ENCODE peak calls at places on chromosome 14, in seven cellular contexts. U is OCI-LY7; V is pancreas; L is suprapubic skin; M is neuronal stem cell; D is CD4-positive, CD25-positive, alpha-beta regulatory T cell; S is SK-N-SH. B is an unnamed sample.

GRCh38 chr14:101491841-101492240 is 69.5 kb upstream of the DIO3 start:
- DNase-seq in D (no peak), S (no peak), V (no peak), M (no peak), U (no peak), L (peak; percentile 23), B (no peak)

GRCh38 chr14:67514650-67515385 is 18.3 kb upstream of the PLEKHH1 start:
- DNase-seq in L (no peak), D (peak; percentile 63), V (peak; percentile 54), U (peak; percentile 60), S (peak; percentile 83), M (no peak), B (peak; percentile 17)

GRCh38 chr14:50344116-50344775 is 32.1 kb downstream of the DMAC2L start:
- DNase-seq in V (no peak), S (no peak), U (no peak), M (no peak), D (peak; percentile 56), L (no peak), B (no peak)

GRCh38 chr14:90815567-90815816 is 738 bp downstream of the TTC7B start:
- DNase-seq in S (no peak), U (no peak), L (no peak), M (no peak), D (no peak), V (no peak), B (no peak)

GRCh38 chr14:64928239-64929002 is 14.1 kb downstream of the GPX2 start:
- DNase-seq in D (peak; percentile 74), L (no peak), S (no peak), V (no peak), M (no peak), U (peak; percentile 14), B (no peak)

GRCh38 chr14:97046991-97047390 is 249.8 kb downstream of the VRK1 start:
- DNase-seq in M (no peak), S (no peak), L (no peak), U (no peak), V (no peak), D (no peak), B (no peak)

GRCh38 chr14:84937449-84937848 is 592.5 kb upstream of the FLRT2 start:
- DNase-seq in L (no peak), M (no peak), V (peak; percentile 72), U (no peak), S (no peak), D (no peak), B (no peak)

GRCh38 chr14:105099778-105100177 is 34.5 kb upstream of the GPR132 start:
- DNase-seq in S (no peak), V (no peak), M (no peak), U (no peak), D (no peak), L (peak; percentile 26), B (no peak)

GRCh38 chr14:61575751-61576150 is 119.6 kb upstream of the HIF1A start:
- DNase-seq in V (no peak), U (no peak), L (no peak), D (no peak), S (no peak), M (no peak), B (no peak)

GRCh38 chr14:95829321-95829720 is 47.3 kb upstream of the TUNAR start:
- DNase-seq in D (no peak), V (no peak), M (no peak), L (no peak), U (no peak), S (no peak), B (no peak)

GRCh38 chr14:100592972-100593371 is 5.8 kb upstream of the BEGAIN start:
- DNase-seq in V (no peak), L (no peak), S (peak; percentile 24), M (no peak), U (no peak), D (no peak), B (no peak)

GRCh38 chr14:92665699-92666110 is 82.7 kb downstream of the LGMN start:
- DNase-seq in V (no peak), D (no peak), M (no peak), S (no peak), L (no peak), U (no peak), B (no peak)

GRCh38 chr14:50944647-50945413 is 547 bp upstream of the PYGL start:
- DNase-seq in L (peak; percentile 87), S (no peak), D (no peak), V (peak; percentile 35), M (no peak), U (no peak), B (no peak)

GRCh38 chr14:104872469-104873341 is 7.6 kb downstream of the CEP170B start:
- DNase-seq in D (no peak), M (no peak), S (no peak), V (peak; percentile 38), U (no peak), L (no peak), B (no peak)

GRCh38 chr14:75563931-75564330 is 14.5 kb upstream of the FLVCR2 start:
- DNase-seq in M (no peak), V (no peak), L (no peak), S (no peak), D (no peak), U (no peak), B (no peak)

GRCh38 chr14:59044707-59045106 is 143.8 kb upstream of the DAAM1 start:
- DNase-seq in D (no peak), U (no peak), S (no peak), M (no peak), L (no peak), V (no peak), B (no peak)

GRCh38 chr14:92144708-92145107 is 22.9 kb downstream of the CPSF2 start:
- DNase-seq in D (no peak), U (no peak), S (no peak), V (no peak), M (no peak), L (no peak), B (no peak)

GRCh38 chr14:31605702-31606101 is 44.5 kb downstream of the NUBPL start:
- DNase-seq in M (no peak), L (no peak), V (no peak), D (no peak), S (no peak), U (no peak), B (no peak)

DNA sequence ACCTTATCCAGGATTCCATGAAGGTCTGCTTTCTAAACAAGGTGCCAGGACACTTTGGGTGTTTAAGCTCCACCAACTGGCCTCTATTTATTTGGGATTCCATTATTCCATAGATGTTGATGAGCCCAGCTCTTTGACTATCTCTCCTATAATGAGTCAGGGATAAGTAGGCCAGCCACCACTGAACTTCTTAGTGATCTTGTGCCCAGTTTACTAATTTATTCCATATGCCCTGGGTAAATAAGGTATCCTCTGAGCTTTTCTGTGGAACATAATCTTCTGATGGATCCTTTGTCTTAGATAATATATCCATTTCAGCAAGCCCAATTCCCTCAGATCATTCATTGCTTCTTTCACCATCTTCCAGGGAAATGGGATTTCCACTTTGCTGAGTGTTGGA is 535.0 kb downstream of the FOXG1 start:
- DNase-seq in V (no peak), L (no peak), S (no peak), U (no peak), M (no peak), D (no peak), B (no peak)
- H3K9me3 ChIP-seq in V (no peaks in the 10 kb centered on the region), L (no peaks in the 10 kb centered on the region), S (no peaks in the 10 kb centered on the region), U (no peaks in the 10 kb centered on the region), M (no peaks in the 10 kb centered on the region), D (peaks cover 27% of the 10 kb centered on the region), B (no peaks in the 10 kb centered on the region)

DNA sequence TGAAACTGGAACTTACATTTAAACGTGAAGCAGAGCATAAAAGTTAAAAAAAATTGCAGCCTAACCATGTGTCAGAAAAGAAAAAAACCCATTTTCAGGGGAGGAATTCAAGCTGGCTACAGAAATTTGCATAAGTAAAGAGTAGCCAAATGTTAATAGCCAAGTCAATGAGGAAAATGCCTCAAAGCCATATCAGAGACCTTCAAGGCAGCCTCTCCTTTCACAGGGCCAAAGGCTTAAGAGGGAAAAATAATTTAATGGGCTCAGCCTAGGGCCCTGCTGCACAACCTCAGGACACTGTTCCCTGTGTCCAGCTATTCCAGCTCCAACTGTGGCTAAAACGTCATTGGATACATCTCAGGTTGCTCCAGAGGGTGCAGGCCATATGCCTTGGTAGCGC is 749.5 kb downstream of the FLRT2 start:
- DNase-seq in S (no peak), V (no peak), U (no peak), D (no peak), L (no peak), M (no peak), B (no peak)
- H3K9me3 ChIP-seq in S (no peaks in the 10 kb centered on the region), V (no peaks in the 10 kb centered on the region), U (no peaks in the 10 kb centered on the region), D (no peaks in the 10 kb centered on the region), L (peaks cover 8% of the 10 kb centered on the region), M (peaks cover 2% of the 10 kb centered on the region), B (no peaks in the 10 kb centered on the region)

GRCh38 chr14:106619618-106620017 is 1093.2 kb downstream of the TMEM121 start:
- DNase-seq in L (no peak), V (no peak), U (no peak), S (no peak), M (no peak), D (no peak), B (no peak)

GRCh38 chr14:106622200-106622745 is 1095.9 kb downstream of the TMEM121 start:
- DNase-seq in S (no peak), V (no peak), L (no peak), U (no peak), M (no peak), D (peak; percentile 61), B (no peak)

GRCh38 chr14:106625181-106625580 is 1098.8 kb downstream of the TMEM121 start:
- DNase-seq in U (no peak), M (no peak), S (no peak), D (no peak), V (no peak), L (no peak), B (no peak)

GRCh38 chr14:106620368-106620767 is 1094.0 kb downstream of the TMEM121 start:
- DNase-seq in V (no peak), L (no peak), D (no peak), M (no peak), U (no peak), S (no peak), B (no peak)
- H3K9me3 ChIP-seq in V (no peaks in the 10 kb centered on the region), L (no peaks in the 10 kb centered on the region), D (no peaks in the 10 kb centered on the region), M (peaks cover 29% of the 10 kb centered on the region), U (no peaks in the 10 kb centered on the region), S (no peaks in the 10 kb centered on the region), B (no peaks in the 10 kb centered on the region)

DNA sequence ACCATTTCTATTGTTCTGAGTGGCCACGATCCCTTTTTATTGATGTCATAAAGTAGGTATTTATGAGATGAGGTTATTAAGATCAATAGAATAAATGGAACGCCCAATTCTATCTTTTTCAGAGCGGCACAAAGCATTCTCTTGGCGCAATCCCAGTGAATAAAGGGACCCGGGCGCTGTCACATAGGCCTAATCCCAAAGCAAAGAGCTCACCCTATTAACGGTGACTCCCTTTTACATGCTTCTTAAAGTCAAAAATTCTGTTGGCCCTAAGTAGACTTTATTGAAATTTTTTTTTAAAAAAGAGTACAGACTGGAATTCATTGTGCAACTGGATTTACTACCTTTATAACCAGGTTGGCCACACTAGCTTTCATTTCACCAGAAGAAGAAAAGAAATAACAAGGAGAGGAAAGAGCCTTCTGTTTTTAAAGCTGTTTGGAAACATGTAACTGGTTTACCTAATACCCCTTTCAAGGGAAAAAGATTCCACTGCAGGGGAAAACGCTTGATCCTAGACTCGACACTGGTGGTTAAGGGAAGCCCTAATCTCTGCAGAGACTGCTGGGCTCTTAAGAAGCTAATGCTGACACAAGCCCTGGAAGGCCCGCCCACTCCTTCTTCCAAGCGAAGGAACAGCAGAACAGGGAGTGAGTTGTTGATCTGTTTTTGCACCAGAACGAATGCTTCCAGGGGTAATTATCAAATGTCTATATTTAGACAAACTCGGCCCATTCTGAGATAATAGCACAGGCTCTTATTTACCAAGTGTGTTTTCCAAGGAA is 381.2 kb downstream of the BCL11B start:
- DNase-seq in D (no peak), U (no peak), M (peak; percentile 24), V (no peak), L (peak; percentile 31), S (no peak), B (no peak)
- H3K9me3 ChIP-seq in D (no peaks in the 10 kb centered on the region), U (no peaks in the 10 kb centered on the region), M (peaks cover 3% of the 10 kb centered on the region), V (no peaks in the 10 kb centered on the region), L (no peaks in the 10 kb centered on the region), S (no peaks in the 10 kb centered on the region), B (no peaks in the 10 kb centered on the region)